ENCODE peak calls at places on chromosomes 5 and 9, in seven cellular contexts. C is neural progenitor cell; M is breast epithelium; Z is CD8-positive, alpha-beta memory T cell; B is K562; H is PC-3; K is BJ. S is an unnamed sample.

GRCh38 chr9:16257604-16258003 is 612.9 kb downstream of the BNC2 start:
- DNase-seq in C (peak; percentile 8), M (no peak), Z (no peak), B (no peak), H (peak; percentile 20), K (no peak), S (no peak)

GRCh38 chr9:81588148-81588874 is 101.0 kb downstream of the TLE1 start:
- DNase-seq in C (no peak), M (no peak), Z (no peak), B (no peak), H (peak; percentile 82), K (peak; percentile 28), S (no peak)

GRCh38 chr9:116190997-116191396 is 37.4 kb downstream of the PAPPA start:
- DNase-seq in C (no peak), M (no peak), Z (no peak), B (no peak), H (peak; percentile 80), K (peak; percentile 31), S (no peak)

GRCh38 chr5:154276932-154277331 is 86.4 kb downstream of the GALNT10 start:
- DNase-seq in C (no peak), M (no peak), Z (no peak), B (peak; percentile 37), H (peak; percentile 47), K (peak; percentile 95), S (no peak)

GRCh38 chr9:118230319-118230718 is 526.1 kb downstream of the TLR4 start:
- DNase-seq in C (no peak), M (no peak), Z (no peak), B (no peak), H (no peak), K (no peak), S (no peak)

GRCh38 chr9:107350443-107350842 is 67.4 kb downstream of the RAD23B start:
- DNase-seq in C (no peak), M (no peak), Z (no peak), B (no peak), H (no peak), K (no peak), S (no peak)

GRCh38 chr9:137763271-137763955 is 114.2 kb upstream of the CACNA1B start:
- DNase-seq in C (no peak), M (no peak), Z (no peak), B (no peak), H (no peak), K (no peak), S (no peak)

GRCh38 chr5:6761333-6761732 is 48.1 kb downstream of the TENT4A start:
- DNase-seq in C (no peak), M (no peak), Z (no peak), B (no peak), H (no peak), K (no peak), S (no peak)

GRCh38 chr9:121699271-121700164 is 48.1 kb downstream of the DAB2IP start:
- DNase-seq in C (peak; percentile 43), M (no peak), Z (peak; percentile 65), B (no peak), H (peak; percentile 52), K (no peak), S (peak; percentile 5)

GRCh38 chr9:109780453-109781033 is 545 bp downstream of the PALM2AKAP2 start:
- DNase-seq in C (peak; percentile 75), M (no peak), Z (no peak), B (no peak), H (peak; percentile 2), K (no peak), S (no peak)

DNA sequence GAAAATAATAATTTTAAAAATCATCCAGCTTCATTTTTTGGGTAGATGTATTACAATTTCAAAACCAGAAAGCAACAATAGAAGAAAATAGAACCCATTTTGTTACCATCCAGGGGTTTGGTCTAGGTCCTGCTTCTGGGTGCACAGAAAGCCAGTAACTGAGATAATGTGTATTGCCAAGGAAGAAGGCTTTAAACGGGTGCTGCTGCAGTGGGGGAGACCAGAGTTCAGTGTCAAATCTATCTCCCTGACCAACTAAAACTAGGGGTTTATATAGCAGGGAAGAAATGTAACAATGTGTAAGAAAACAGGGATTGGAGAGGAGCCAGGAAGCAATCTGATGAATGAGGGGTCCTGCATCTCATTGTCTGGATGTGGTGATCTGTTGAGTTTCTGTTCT is 17.5 kb upstream of the MPDZ start:
- DNase-seq in C (no peak), M (no peak), Z (no peak), B (no peak), H (no peak), K (no peak), S (no peak)
- H3K36me3 ChIP-seq in C (no peaks in the 10 kb centered on the region), M (no peaks in the 10 kb centered on the region), Z (no peaks in the 10 kb centered on the region), B (no peaks in the 10 kb centered on the region), H (no peaks in the 10 kb centered on the region), K (no peaks in the 10 kb centered on the region), S (no peaks in the 10 kb centered on the region)

DNA sequence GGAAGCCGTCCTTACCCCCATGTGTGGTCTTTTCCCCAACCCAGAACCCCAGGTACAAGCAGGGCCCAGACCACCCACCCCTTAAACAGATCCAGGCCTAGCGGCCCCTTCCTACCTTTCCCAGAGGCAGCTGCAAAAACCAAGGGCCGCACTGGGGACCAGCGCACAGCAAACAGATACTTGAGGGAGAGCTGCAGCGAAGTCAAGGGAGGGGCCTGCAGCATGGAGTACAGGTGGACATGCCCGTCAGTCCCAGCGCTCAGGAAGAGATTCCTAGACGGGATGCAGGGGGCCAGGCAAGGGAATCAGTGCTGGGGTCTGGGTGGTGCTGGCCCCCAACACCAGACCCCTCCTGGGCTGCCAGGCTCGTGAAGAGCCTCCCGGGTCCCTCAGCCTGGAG is 22.5 kb downstream of the DYNC2I2 start:
- DNase-seq in C (no peak), M (no peak), Z (no peak), B (no peak), H (no peak), K (no peak), S (no peak)
- H3K36me3 ChIP-seq in C (no peaks in the 10 kb centered on the region), M (no peaks in the 10 kb centered on the region), Z (peaks cover 26% of the 10 kb centered on the region), B (peaks cover 70% of the 10 kb centered on the region), H (no peaks in the 10 kb centered on the region), K (peaks cover 44% of the 10 kb centered on the region), S (peaks cover 50% of the 10 kb centered on the region)

GRCh38 chr9:136222166-136222895 is 17.4 kb upstream of the LHX3 start:
- DNase-seq in C (no peak), M (no peak), Z (no peak), B (no peak), H (no peak), K (no peak), S (no peak)
- H3K36me3 ChIP-seq in C (no peaks in the 10 kb centered on the region), M (no peaks in the 10 kb centered on the region), Z (peaks cover 9% of the 10 kb centered on the region), B (peaks cover 83% of the 10 kb centered on the region), H (peaks cover 5% of the 10 kb centered on the region), K (peaks cover 13% of the 10 kb centered on the region), S (peaks cover 47% of the 10 kb centered on the region)

GRCh38 chr5:179852993-179853547 is 5.5 kb downstream of the MRNIP start:
- DNase-seq in C (no peak), M (no peak), Z (no peak), B (no peak), H (no peak), K (no peak), S (no peak)
- H3K36me3 ChIP-seq in C (peaks cover 5% of the 10 kb centered on the region), M (peaks cover 7% of the 10 kb centered on the region), Z (peaks cover 35% of the 10 kb centered on the region), B (peaks cover 45% of the 10 kb centered on the region), H (no peaks in the 10 kb centered on the region), K (peaks cover 16% of the 10 kb centered on the region), S (peaks cover 40% of the 10 kb centered on the region)

GRCh38 chr9:72353455-72354116 is 11.4 kb downstream of the ZFAND5 start:
- DNase-seq in C (no peak), M (no peak), Z (no peak), B (no peak), H (no peak), K (no peak), S (no peak)

GRCh38 chr9:72351538-72352453 is 13.2 kb downstream of the ZFAND5 start:
- DNase-seq in C (no peak), M (no peak), Z (no peak), B (no peak), H (peak; percentile 84), K (no peak), S (no peak)

GRCh38 chr9:72355153-72355552 is 9.9 kb downstream of the ZFAND5 start:
- DNase-seq in C (no peak), M (no peak), Z (no peak), B (no peak), H (no peak), K (no peak), S (no peak)

GRCh38 chr9:72354704-72355103 is 10.3 kb downstream of the ZFAND5 start:
- DNase-seq in C (no peak), M (no peak), Z (no peak), B (no peak), H (no peak), K (no peak), S (no peak)

GRCh38 chr9:72352911-72353388 is 12.1 kb downstream of the ZFAND5 start:
- DNase-seq in C (no peak), M (no peak), Z (no peak), B (no peak), H (no peak), K (no peak), S (no peak)
- H3K36me3 ChIP-seq in C (peaks cover 21% of the 10 kb centered on the region), M (peaks cover 12% of the 10 kb centered on the region), Z (peaks cover 28% of the 10 kb centered on the region), B (peaks cover 42% of the 10 kb centered on the region), H (peaks cover 39% of the 10 kb centered on the region), K (peaks cover 1% of the 10 kb centered on the region), S (peaks cover 34% of the 10 kb centered on the region)

GRCh38 chr9:134145262-134145661 is 9.4 kb downstream of the WDR5 start:
- DNase-seq in C (no peak), M (no peak), Z (no peak), B (no peak), H (no peak), K (no peak), S (no peak)

GRCh38 chr9:134149380-134149779 is 13.5 kb downstream of the WDR5 start:
- DNase-seq in C (no peak), M (no peak), Z (no peak), B (no peak), H (no peak), K (no peak), S (no peak)

GRCh38 chr9:134146774-134147493 is 11.1 kb downstream of the WDR5 start:
- DNase-seq in C (no peak), M (no peak), Z (no peak), B (no peak), H (no peak), K (no peak), S (no peak)

GRCh38 chr9:134141906-134142305 is 6.0 kb downstream of the WDR5 start:
- DNase-seq in C (no peak), M (no peak), Z (no peak), B (no peak), H (no peak), K (no peak), S (no peak)

DNA sequence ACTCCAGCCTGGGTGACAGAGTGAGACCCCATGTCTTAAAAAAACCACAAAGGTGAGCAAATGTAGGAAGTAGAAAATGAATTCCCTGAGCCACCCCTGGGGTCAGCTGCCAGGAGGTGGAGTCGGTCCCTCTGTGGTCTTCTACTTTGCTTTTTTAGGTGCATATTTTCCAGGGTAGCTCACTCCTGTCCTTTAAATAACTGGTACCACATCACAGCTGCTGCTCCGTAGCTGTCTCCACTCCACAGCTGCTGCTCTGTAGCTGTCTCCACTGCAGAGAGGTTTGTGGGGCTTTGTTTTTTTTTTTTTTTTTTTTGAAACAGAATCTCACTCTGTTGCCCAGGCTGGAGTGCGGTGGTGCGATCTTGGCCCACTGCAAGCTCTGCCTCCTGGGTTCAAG is 8.9 kb downstream of the WDR5 start:
- DNase-seq in C (no peak), M (no peak), Z (no peak), B (no peak), H (no peak), K (no peak), S (no peak)
- H3K36me3 ChIP-seq in C (no peaks in the 10 kb centered on the region), M (peaks cover 6% of the 10 kb centered on the region), Z (peaks cover 23% of the 10 kb centered on the region), B (peaks cover 86% of the 10 kb centered on the region), H (peaks cover 20% of the 10 kb centered on the region), K (peaks cover 46% of the 10 kb centered on the region), S (peaks cover 68% of the 10 kb centered on the region)

S was measured in effector memory CD4-positive, alpha-beta T cell.